ENCODE peak calls at places on chromosome 4, in five cellular contexts. One of them, this sample, is unnamed. For H3K4me1, the result is how much of the 10 kb centered on the place peaks cover.

GRCh38 chr4:159290321-159291030 is 187.6 kb downstream of the RAPGEF2 start:
- ATAC-seq in A549: peak
- ATAC-seq in upper lobe of left lung: no peak
- ATAC-seq in HepG2: no peak
- ATAC-seq in K562: no peak
- ATAC-seq in this sample: no peak

GRCh38 chr4:25133132-25133531 is 27.1 kb downstream of the SEPSECS start:
- ATAC-seq in A549: no peak
- ATAC-seq in upper lobe of left lung: no peak
- ATAC-seq in HepG2: peak
- ATAC-seq in K562: no peak
- ATAC-seq in this sample: no peak

GRCh38 chr4:42151568-42152506 is 618 bp downstream of the BEND4 start:
- ATAC-seq in A549: peak
- ATAC-seq in upper lobe of left lung: no peak
- ATAC-seq in HepG2: no peak
- ATAC-seq in K562: no peak
- ATAC-seq in this sample: no peak

GRCh38 chr4:150863456-150863855 is 151.6 kb downstream of the LRBA start:
- ATAC-seq in A549: no peak
- ATAC-seq in upper lobe of left lung: no peak
- ATAC-seq in HepG2: no peak
- ATAC-seq in K562: no peak
- ATAC-seq in this sample: no peak

GRCh38 chr4:83180469-83180968 is 66.0 kb upstream of the PLAC8 start:
- ATAC-seq in A549: no peak
- ATAC-seq in upper lobe of left lung: no peak
- ATAC-seq in HepG2: no peak
- ATAC-seq in K562: no peak
- ATAC-seq in this sample: no peak

GRCh38 chr4:37389967-37390580 is 145.5 kb downstream of the NWD2 start:
- ATAC-seq in A549: peak
- ATAC-seq in upper lobe of left lung: peak
- ATAC-seq in HepG2: peak
- ATAC-seq in K562: peak
- ATAC-seq in this sample: no peak

GRCh38 chr4:173211838-173212237 is 43.2 kb downstream of the GALNT7 start:
- ATAC-seq in A549: peak
- ATAC-seq in upper lobe of left lung: no peak
- ATAC-seq in HepG2: no peak
- ATAC-seq in K562: peak
- ATAC-seq in this sample: no peak

GRCh38 chr4:144655491-144655890 is 9.5 kb downstream of the HHIP start:
- ATAC-seq in A549: no peak
- ATAC-seq in upper lobe of left lung: no peak
- ATAC-seq in HepG2: no peak
- ATAC-seq in K562: no peak
- ATAC-seq in this sample: no peak

GRCh38 chr4:143437937-143438336 is 75.6 kb upstream of the SMARCA5 start:
- ATAC-seq in A549: no peak
- ATAC-seq in upper lobe of left lung: no peak
- ATAC-seq in HepG2: no peak
- ATAC-seq in K562: no peak
- ATAC-seq in this sample: no peak

GRCh38 chr4:150140774-150141400 is 62.6 kb downstream of the DCLK2 start:
- ATAC-seq in A549: peak
- ATAC-seq in upper lobe of left lung: no peak
- ATAC-seq in HepG2: no peak
- ATAC-seq in K562: no peak
- ATAC-seq in this sample: peak

DNA sequence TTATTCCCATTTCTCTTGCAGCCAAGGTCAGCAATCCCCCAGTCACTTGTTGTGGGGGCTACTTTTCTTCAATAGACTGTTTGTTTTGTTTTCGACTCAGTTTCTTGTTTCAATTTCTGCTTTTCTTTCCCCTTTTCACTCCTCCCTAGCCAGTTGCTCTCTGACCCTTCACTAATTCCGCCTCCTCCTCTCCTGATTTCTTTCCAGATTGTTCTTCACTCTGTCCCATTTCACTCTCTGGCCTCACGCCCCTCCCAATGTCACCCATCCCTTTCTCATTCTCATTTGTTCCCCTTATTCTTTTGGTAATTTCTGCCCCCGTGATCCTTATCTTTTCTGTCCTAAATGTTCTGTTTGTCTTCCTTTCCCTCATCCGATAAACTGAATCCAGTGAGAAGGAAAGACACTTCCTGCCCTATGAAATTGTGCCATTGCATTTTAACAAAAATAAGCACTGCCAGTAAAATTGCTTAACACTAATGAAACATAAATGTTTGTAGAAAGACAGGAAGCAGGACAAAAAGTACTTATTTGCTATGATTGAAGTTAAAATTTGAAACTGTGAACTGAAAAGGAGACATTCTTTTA is 94.5 kb upstream of the RASGEF1B start:
- ATAC-seq in A549: no peak
- ATAC-seq in upper lobe of left lung: no peak
- ATAC-seq in HepG2: no peak
- ATAC-seq in K562: no peak
- ATAC-seq in this sample: peak
- TF ChIP-seq POLR2A in A549: no peak
- TF ChIP-seq POLR2A in upper lobe of left lung: no peak
- TF ChIP-seq POLR2A in HepG2: no peak
- TF ChIP-seq POLR2A in K562: no peak
- TF ChIP-seq POLR2A in this sample: no peak

GRCh38 chr4:139896242-139896752 is 230.7 kb downstream of the MGST2 start:
- ATAC-seq in A549: no peak
- ATAC-seq in upper lobe of left lung: no peak
- ATAC-seq in HepG2: no peak
- ATAC-seq in K562: no peak
- ATAC-seq in this sample: no peak
- TF ChIP-seq EP300 in A549: no peak
- TF ChIP-seq EP300 in upper lobe of left lung: no peak
- TF ChIP-seq EP300 in HepG2: no peak
- TF ChIP-seq EP300 in K562: no peak
- TF ChIP-seq EP300 in this sample: no peak

DNA sequence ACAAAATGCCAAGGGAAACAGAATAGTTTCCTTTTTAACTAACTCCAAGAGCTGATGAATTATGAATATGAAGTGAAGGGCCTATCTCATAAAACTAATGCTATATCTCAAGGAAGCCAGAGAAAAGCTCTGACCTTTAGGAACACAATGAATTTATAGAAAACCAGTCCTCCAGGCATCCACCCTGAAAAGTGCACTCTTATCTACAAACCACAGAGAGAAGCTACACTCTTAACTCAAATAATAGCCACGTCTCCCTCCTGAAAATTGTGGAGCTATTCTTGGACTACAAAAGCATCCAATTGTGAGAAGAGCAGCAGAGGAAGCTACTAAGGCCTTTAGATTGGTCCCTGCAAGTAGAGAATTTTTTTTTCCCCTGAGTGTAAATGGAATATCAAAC is 253.9 kb downstream of the IL15 start:
- ATAC-seq in A549: no peak
- ATAC-seq in upper lobe of left lung: no peak
- ATAC-seq in HepG2: no peak
- ATAC-seq in K562: peak
- ATAC-seq in this sample: no peak
- H3K4me1 ChIP-seq in A549: under half
- H3K4me1 ChIP-seq in upper lobe of left lung: under half
- H3K4me1 ChIP-seq in HepG2: under half
- H3K4me1 ChIP-seq in K562: under half
- H3K4me1 ChIP-seq in this sample: under half

GRCh38 chr4:52715255-52715897 is 35.8 kb downstream of the ERVMER34-1 start:
- ATAC-seq in A549: no peak
- ATAC-seq in upper lobe of left lung: no peak
- ATAC-seq in HepG2: no peak
- ATAC-seq in K562: no peak
- ATAC-seq in this sample: no peak
- TF ChIP-seq POLR2A in A549: no peak
- TF ChIP-seq POLR2A in upper lobe of left lung: no peak
- TF ChIP-seq POLR2A in HepG2: no peak
- TF ChIP-seq POLR2A in K562: peak
- TF ChIP-seq POLR2A in this sample: no peak